ENCODE peak calls at places on chromosomes 13 and 19, in five cellular contexts. P, X, I, L and S are unnamed samples.

GRCh38 chr13:73556902-73557301 is 498.1 kb downstream of the KLF5 start:
- DNase-seq in L (no peak), I (no peak), P (peak), X (no peak), S (no peak)

GRCh38 chr19:42269518-42270345 is 680 bp downstream of the CIC start:
- DNase-seq in P (no peak), I (no peak), L (no peak), X (no peak), S (peak)

GRCh38 chr13:113129921-113130750 is 7.5 kb downstream of the F10 start:
- DNase-seq in L (no peak), P (peak), I (no peak), X (peak), S (peak)

GRCh38 chr13:44906230-44906629 is 83.0 kb downstream of the NUFIP1 start:
- DNase-seq in X (no peak), I (no peak), L (no peak), P (no peak), S (no peak)

GRCh38 chr19:13817018-13817614 is 21.9 kb downstream of the ZSWIM4 start:
- DNase-seq in I (no peak), P (no peak), L (no peak), X (no peak), S (no peak)

GRCh38 chr13:50539791-50540530 is 303.5 kb downstream of the DLEU7 start:
- DNase-seq in I (no peak), X (no peak), P (no peak), L (no peak), S (no peak)

GRCh38 chr13:80945328-80945727 is 604.4 kb upstream of the SPRY2 start:
- DNase-seq in I (no peak), L (no peak), X (no peak), P (no peak), S (no peak)

GRCh38 chr19:18021121-18021755 is 13.3 kb downstream of the ARRDC2 start:
- DNase-seq in X (peak), I (no peak), P (peak), L (peak), S (peak)

GRCh38 chr13:77028202-77028601 is 1.2 kb upstream of the FBXL3 start:
- DNase-seq in I (no peak), P (peak), L (peak), X (peak), S (no peak)

GRCh38 chr13:98143601-98144500 is 957 bp downstream of the FARP1 start:
- DNase-seq in P (peak), L (peak), I (no peak), X (peak), S (no peak)

GRCh38 chr19:3954107-3954506 is 16.8 kb downstream of the DAPK3 start:
- DNase-seq in X (no peak), P (no peak), I (no peak), L (no peak), S (no peak)

GRCh38 chr19:3080281-3080680 is 13.9 kb upstream of the GNA11 start:
- DNase-seq in X (no peak), L (peak), I (peak), P (peak), S (no peak)

GRCh38 chr13:59997976-59998375 is 165.8 kb downstream of the DIAPH3 start:
- DNase-seq in L (no peak), X (no peak), P (no peak), I (no peak), S (no peak)

GRCh38 chr19:43780706-43781525 is at the start of gene KCNN4:
- DNase-seq in L (peak), P (peak), X (peak), I (no peak), S (peak)

GRCh38 chr19:15296353-15296752 is 36.0 kb downstream of the BRD4 start:
- DNase-seq in I (no peak), X (no peak), P (no peak), L (no peak), S (no peak)

GRCh38 chr13:84126671-84127171 is 244.4 kb upstream of the SLITRK1 start:
- DNase-seq in X (no peak), L (no peak), P (peak), I (no peak), S (no peak)

GRCh38 chr19:1218751-1219567 is 13.4 kb downstream of the STK11 start:
- DNase-seq in P (no peak), X (no peak), L (no peak), I (no peak), S (no peak)

GRCh38 chr19:17325881-17326594 is 8.6 kb downstream of the ANO8 start:
- DNase-seq in I (no peak), P (peak), L (no peak), X (no peak), S (no peak)

GRCh38 chr13:95968906-95969305 is 84.3 kb downstream of the UGGT2 start:
- DNase-seq in X (no peak), I (no peak), L (no peak), P (no peak), S (no peak)

GRCh38 chr13:56299650-56300049 is 841.1 kb upstream of the PRR20A start:
- DNase-seq in I (no peak), P (no peak), L (no peak), X (no peak), S (no peak)

GRCh38 chr13:79228972-79229371 is 177.1 kb downstream of the RBM26 start:
- DNase-seq in L (no peak), X (no peak), I (no peak), P (no peak), S (no peak)

GRCh38 chr13:30572859-30573275 is 44.9 kb upstream of the USPL1 start:
- DNase-seq in X (peak), P (peak), L (peak), I (no peak), S (no peak)

GRCh38 chr13:112545866-112546265 is 42.1 kb downstream of the TUBGCP3 start:
- DNase-seq in I (peak), L (peak), P (peak), X (peak), S (no peak)

GRCh38 chr13:101398191-101398590 is 18.1 kb downstream of the NALCN start:
- DNase-seq in P (peak), X (peak), L (peak), I (no peak), S (no peak)

GRCh38 chr13:49690133-49690989 is 925 bp downstream of the EBPL start:
- DNase-seq in P (peak), I (no peak), L (peak), X (peak), S (no peak)

GRCh38 chr19:17575871-17576757 is 20.7 kb downstream of the COLGALT1 start:
- DNase-seq in P (no peak), L (no peak), I (no peak), X (no peak), S (no peak)

GRCh38 chr19:1259873-1260748 is 9.0 kb upstream of the CIRBP start:
- DNase-seq in I (no peak), X (no peak), L (no peak), P (no peak), S (peak)

GRCh38 chr13:22993148-22993547 is 187.6 kb upstream of the SGCG start:
- DNase-seq in L (no peak), X (no peak), I (no peak), P (no peak), S (no peak)

GRCh38 chr13:27006519-27007161 is 165.0 kb downstream of the USP12 start:
- DNase-seq in I (no peak), L (peak), X (peak), P (peak), S (no peak)

GRCh38 chr13:106274551-106275208 is 260.8 kb downstream of the EFNB2 start:
- DNase-seq in X (no peak), L (no peak), P (peak), I (no peak), S (no peak)

GRCh38 chr13:45178349-45179142 is 22.3 kb downstream of the KCTD4 start:
- DNase-seq in P (peak), L (peak), I (no peak), X (peak), S (no peak)

GRCh38 chr13:105920375-105920774 is 615.1 kb downstream of the EFNB2 start:
- DNase-seq in X (peak), P (peak), I (no peak), L (peak), S (no peak)

GRCh38 chr19:15464394-15465385 is at the start of gene RASAL3:
- DNase-seq in P (no peak), L (no peak), I (no peak), X (peak), S (peak)

GRCh38 chr13:103525530-103525929 is 459.3 kb upstream of the SLC10A2 start:
- DNase-seq in P (no peak), L (no peak), X (no peak), I (no peak), S (no peak)

GRCh38 chr13:37403776-37404497 is 194.6 kb downstream of the POSTN start:
- DNase-seq in X (peak), P (peak), L (peak), I (peak), S (no peak)

GRCh38 chr13:100535401-100536135 is 53.0 kb downstream of the GGACT start:
- DNase-seq in I (no peak), L (no peak), P (no peak), X (peak), S (no peak)

GRCh38 chr13:85729296-85729695 is 69.9 kb downstream of the SLITRK6 start:
- DNase-seq in P (peak), I (no peak), X (peak), L (peak), S (no peak)

GRCh38 chr13:36341718-36342117 is 4.5 kb downstream of the SPART start:
- DNase-seq in X (peak), L (peak), P (peak), I (no peak), S (no peak)

GRCh38 chr13:75357576-75358295 is 124.2 kb downstream of the TBC1D4 start:
- DNase-seq in L (peak), P (peak), I (no peak), X (peak), S (no peak)

GRCh38 chr19:47280183-47280797 is 5.6 kb downstream of the INAFM1 start:
- DNase-seq in X (peak), L (no peak), I (no peak), P (no peak), S (no peak)
- TF ChIP-seq CTCF in X (peak), L (peak), I (peak), P (peak), S (no peak)

GRCh38 chr13:72221276-72221962 is 354.4 kb upstream of the DACH1 start:
- DNase-seq in L (no peak), P (no peak), X (peak), I (no peak), S (no peak)
- TF ChIP-seq CTCF in L (peak), P (peak), X (peak), I (peak), S (no peak)

DNA sequence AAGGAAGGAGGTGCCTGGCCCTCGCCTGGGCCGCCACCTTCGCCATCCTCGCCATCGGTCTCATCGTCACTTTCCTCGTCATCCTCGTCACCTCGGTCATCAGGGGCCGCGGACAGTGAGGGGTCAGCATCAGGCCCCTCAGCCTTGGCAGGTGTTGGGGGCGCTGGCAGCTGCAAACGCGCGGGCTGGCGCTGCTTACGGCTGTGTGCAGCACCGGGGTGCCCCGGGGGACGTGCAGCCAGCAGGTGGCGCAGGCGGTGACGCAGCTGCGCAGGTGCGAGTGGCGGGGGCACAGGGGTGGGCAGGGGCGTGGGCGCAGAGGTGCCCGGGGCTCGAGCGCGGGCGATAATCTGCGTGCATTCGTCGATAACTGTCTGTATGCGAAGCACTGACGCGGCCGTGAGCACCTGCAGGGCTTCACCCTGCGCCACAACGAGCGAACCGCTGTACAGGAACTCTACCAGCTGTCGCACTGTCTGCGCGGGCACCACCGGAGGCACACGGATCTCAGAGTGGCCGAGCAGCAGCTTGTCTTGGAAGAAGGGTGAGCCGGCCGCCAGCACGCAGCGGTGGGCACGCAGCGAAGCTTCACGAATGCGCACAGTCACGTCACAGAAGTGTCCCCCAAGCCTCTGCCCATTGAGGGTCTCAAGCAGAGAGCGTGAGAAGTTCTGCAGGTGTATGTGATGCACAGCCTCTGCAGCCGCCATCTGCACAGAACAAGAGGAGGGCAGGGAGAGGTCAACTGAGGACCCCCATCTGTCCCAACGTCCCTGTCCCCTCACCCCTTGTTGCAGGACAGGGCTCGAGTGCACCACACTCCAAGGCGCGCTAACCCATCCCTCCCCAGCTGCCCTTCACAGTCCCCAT is 2.4 kb downstream of the ZBTB45 start:
- DNase-seq in L (no peak), P (no peak), X (no peak), I (no peak), S (no peak)
- TF ChIP-seq CTCF in L (no peak), P (no peak), X (no peak), I (no peak), S (no peak)

DNA sequence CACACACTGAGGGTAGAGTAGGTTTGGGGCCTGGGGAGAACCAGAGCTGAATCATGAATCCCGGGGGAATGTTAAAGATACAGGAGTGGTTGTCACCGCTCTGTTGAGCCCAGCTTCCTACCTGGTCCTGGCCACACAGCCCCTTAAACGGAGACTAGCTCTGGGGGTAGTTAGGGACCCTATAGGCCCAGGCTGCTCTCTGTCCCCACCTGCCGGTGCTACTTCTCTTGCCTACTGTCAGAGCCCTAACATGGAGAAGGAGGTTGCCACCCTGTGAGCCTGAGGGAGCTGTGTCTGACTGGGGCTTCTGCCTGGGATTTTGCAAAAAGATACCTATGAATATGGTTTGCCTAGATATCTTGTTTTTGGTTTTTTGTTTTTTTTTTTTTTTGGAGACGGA is 36.6 kb upstream of the ZNF429 start:
- DNase-seq in L (no peak), I (no peak), P (no peak), X (no peak), S (no peak)
- TF ChIP-seq CTCF in L (no peak), I (no peak), P (no peak), X (no peak), S (no peak)

GRCh38 chr13:47085346-47085745 is 188.5 kb upstream of the HTR2A start:
- DNase-seq in I (no peak), P (peak), L (peak), X (no peak), S (no peak)

GRCh38 chr13:47092202-47092601 is 195.3 kb upstream of the HTR2A start:
- DNase-seq in I (no peak), L (no peak), P (no peak), X (no peak), S (no peak)

GRCh38 chr13:47081850-47082249 is 185.0 kb upstream of the HTR2A start:
- DNase-seq in L (no peak), P (no peak), I (no peak), X (no peak), S (no peak)

DNA sequence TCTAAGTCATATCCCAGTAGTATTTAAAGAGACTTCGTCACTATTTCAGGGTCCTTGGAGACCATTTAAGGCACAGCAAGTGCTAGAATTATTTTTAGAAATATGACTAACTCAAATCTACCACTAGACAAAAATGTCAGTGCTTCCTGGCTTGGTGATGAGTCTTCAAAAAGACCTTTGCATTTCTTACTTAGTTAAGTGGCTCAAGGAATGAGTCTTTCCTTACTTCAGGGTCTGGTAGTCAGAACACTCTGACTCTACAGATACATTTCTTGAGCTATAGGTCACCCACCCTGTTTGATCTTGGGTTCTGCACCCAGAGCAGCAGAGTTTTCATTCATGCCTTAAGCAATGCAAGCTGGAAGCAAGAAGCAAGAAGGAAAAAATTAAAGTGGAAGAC is 191.0 kb upstream of the HTR2A start:
- DNase-seq in X (peak), I (no peak), P (peak), L (peak), S (no peak)
- TF ChIP-seq CTCF in X (no peak), I (no peak), P (no peak), L (no peak), S (no peak)

GRCh38 chr13:41053384-41053826 is 7.9 kb upstream of the WBP4 start:
- DNase-seq in P (no peak), X (peak), I (no peak), L (peak), S (no peak)

GRCh38 chr13:41056996-41057711 is 4.2 kb upstream of the WBP4 start:
- DNase-seq in P (no peak), X (no peak), I (no peak), L (no peak), S (no peak)

GRCh38 chr13:41054212-41054877 is 7.0 kb upstream of the WBP4 start:
- DNase-seq in I (no peak), P (peak), L (peak), X (peak), S (no peak)

GRCh38 chr13:41056194-41056593 is 5.1 kb upstream of the WBP4 start:
- DNase-seq in I (no peak), P (no peak), L (no peak), X (no peak), S (no peak)

GRCh38 chr13:41054919-41055619 is 6.2 kb upstream of the WBP4 start:
- DNase-seq in P (no peak), L (no peak), I (no peak), X (no peak), S (no peak)
- TF ChIP-seq CTCF in P (peak), L (peak), I (peak), X (peak), S (no peak)

DNA sequence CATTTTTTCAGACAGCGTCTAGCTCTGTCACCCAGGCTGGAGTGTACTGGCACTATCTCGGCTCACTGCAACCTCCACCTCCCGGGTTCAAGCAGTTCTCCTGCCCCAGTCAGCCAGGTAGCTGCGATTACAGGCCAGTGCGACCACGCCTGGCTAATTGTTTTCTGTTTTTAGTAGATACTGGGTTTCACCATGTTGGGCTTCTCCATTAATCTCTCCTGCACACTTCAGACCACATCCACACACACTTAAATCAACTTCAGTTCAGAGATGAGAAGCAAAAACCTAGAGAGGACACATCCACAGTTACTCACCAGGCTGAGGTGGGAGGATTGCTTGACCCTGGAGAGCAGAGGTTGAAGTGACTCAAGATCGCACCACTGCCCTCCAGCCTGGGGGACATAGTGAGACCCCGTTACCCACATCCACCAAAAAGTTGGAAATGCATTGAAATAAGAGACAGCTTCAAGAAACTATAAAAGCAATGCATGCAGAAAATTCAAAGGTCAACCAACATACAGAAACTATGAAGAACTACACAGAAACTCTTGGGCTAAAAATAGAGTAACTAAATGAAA is 42.3 kb downstream of the ZNF611 start:
- DNase-seq in L (no peak), X (no peak), P (no peak), I (no peak), S (no peak)
- TF ChIP-seq CTCF in L (no peak), X (no peak), P (no peak), I (no peak), S (no peak)

GRCh38 chr19:52590728-52591127 is 20.6 kb downstream of the ZNF701 start:
- DNase-seq in P (no peak), X (no peak), L (no peak), I (no peak), S (no peak)
- TF ChIP-seq CTCF in P (no peak), X (no peak), L (no peak), I (no peak), S (no peak)

GRCh38 chr13:33799950-33800592 is 17.9 kb upstream of the RFC3 start:
- DNase-seq in I (no peak), P (peak), X (peak), L (no peak), S (no peak)
- TF ChIP-seq CTCF in I (peak), P (peak), X (peak), L (peak), S (no peak)

DNA sequence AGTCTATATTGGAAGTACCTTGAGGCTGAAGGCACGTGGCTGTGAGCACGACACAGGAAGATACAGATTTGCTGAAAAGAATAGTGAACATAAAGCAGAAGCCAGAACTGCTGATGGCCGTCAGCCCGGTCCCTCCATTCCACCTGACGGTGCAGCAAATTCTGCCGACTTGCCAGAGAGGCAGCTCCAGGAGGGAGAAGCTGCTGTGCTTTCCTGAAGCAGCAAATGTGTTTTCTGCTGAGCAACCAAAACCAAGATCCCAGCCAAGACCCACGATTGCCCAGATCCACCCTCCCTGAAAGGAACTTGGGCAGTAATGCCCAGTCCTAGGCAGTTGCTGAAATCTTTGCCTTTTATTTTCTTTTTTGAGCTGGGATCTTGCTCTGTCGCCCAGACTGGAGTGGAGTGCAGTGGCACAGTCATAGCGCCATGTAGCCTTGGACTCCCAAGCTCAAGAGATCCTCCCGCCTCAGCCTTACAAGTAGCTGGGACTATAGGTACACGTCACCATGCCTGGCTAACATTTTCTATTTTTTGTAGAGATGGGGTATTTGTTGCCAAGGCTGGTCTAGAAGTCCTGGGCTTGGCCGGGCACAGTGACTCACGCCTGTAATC is 7.0 kb upstream of the RCN3 start:
- DNase-seq in X (no peak), L (no peak), P (no peak), I (no peak), S (no peak)
- TF ChIP-seq CTCF in X (no peak), L (no peak), P (no peak), I (no peak), S (no peak)